ENCODE peak calls at places on chromosomes 12 and 14, in four cellular contexts. One of them, this sample, is unnamed.

GRCh38 chr12:18246057-18246456 is 15.3 kb upstream of the PIK3C2G start:
- DNase-seq in AG08395: no peak
- DNase-seq in ureter: no peak
- DNase-seq in glomerular endothelial cell: no peak
- DNase-seq in this sample: no peak

GRCh38 chr12:106739815-106740552 is 34.5 kb upstream of the RIC8B start:
- DNase-seq in glomerular endothelial cell: no peak
- DNase-seq in ureter: no peak
- DNase-seq in AG08395: peak
- DNase-seq in this sample: no peak

GRCh38 chr12:124422570-124423523 is 128.0 kb downstream of the RFLNA start:
- DNase-seq in glomerular endothelial cell: peak
- DNase-seq in AG08395: peak
- DNase-seq in ureter: peak
- DNase-seq in this sample: no peak

GRCh38 chr12:99772274-99772673 is 124.7 kb downstream of the GARIN6 start:
- DNase-seq in ureter: no peak
- DNase-seq in AG08395: no peak
- DNase-seq in glomerular endothelial cell: no peak
- DNase-seq in this sample: no peak

GRCh38 chr12:53695148-53696138 is 19.6 kb upstream of the ATP5MC2 start:
- DNase-seq in AG08395: peak
- DNase-seq in ureter: no peak
- DNase-seq in glomerular endothelial cell: no peak
- DNase-seq in this sample: no peak

GRCh38 chr14:100486025-100486828 is 101.0 kb downstream of the BEGAIN start:
- DNase-seq in ureter: no peak
- DNase-seq in glomerular endothelial cell: peak
- DNase-seq in AG08395: peak
- DNase-seq in this sample: peak

GRCh38 chr14:80988742-80989429 is 33.5 kb downstream of the TSHR start:
- DNase-seq in AG08395: no peak
- DNase-seq in glomerular endothelial cell: no peak
- DNase-seq in ureter: no peak
- DNase-seq in this sample: no peak

GRCh38 chr14:104337381-104337780 is 199.0 kb downstream of the KIF26A start:
- DNase-seq in ureter: peak
- DNase-seq in glomerular endothelial cell: no peak
- DNase-seq in AG08395: no peak
- DNase-seq in this sample: no peak

GRCh38 chr12:58176296-58176869 is 235.0 kb downstream of the ATP23 start:
- DNase-seq in AG08395: peak
- DNase-seq in glomerular endothelial cell: peak
- DNase-seq in ureter: no peak
- DNase-seq in this sample: no peak

GRCh38 chr14:68682166-68683103 is 110.4 kb downstream of the ZFP36L1 start:
- DNase-seq in glomerular endothelial cell: peak
- DNase-seq in AG08395: peak
- DNase-seq in ureter: no peak
- DNase-seq in this sample: no peak

GRCh38 chr12:53998174-53998899 is 1.6 kb upstream of the HOXC9 start:
- DNase-seq in AG08395: no peak
- DNase-seq in glomerular endothelial cell: no peak
- DNase-seq in ureter: no peak
- DNase-seq in this sample: no peak

GRCh38 chr12:117580718-117581062 is 219.3 kb upstream of the NOS1 start:
- DNase-seq in AG08395: peak
- DNase-seq in glomerular endothelial cell: no peak
- DNase-seq in ureter: no peak
- DNase-seq in this sample: no peak

GRCh38 chr14:39367387-39367751 is 64.9 kb downstream of the FBXO33 start:
- DNase-seq in glomerular endothelial cell: no peak
- DNase-seq in AG08395: no peak
- DNase-seq in ureter: no peak
- DNase-seq in this sample: no peak

GRCh38 chr12:89135976-89136634 is 216.2 kb downstream of the DUSP6 start:
- DNase-seq in glomerular endothelial cell: no peak
- DNase-seq in AG08395: peak
- DNase-seq in ureter: no peak
- DNase-seq in this sample: no peak

GRCh38 chr12:124501080-124501642 is 66.3 kb downstream of the NCOR2 start:
- DNase-seq in AG08395: no peak
- DNase-seq in ureter: no peak
- DNase-seq in glomerular endothelial cell: no peak
- DNase-seq in this sample: no peak

GRCh38 chr14:103220134-103220981 is 97.1 kb downstream of the TNFAIP2 start:
- DNase-seq in ureter: no peak
- DNase-seq in AG08395: no peak
- DNase-seq in glomerular endothelial cell: no peak
- DNase-seq in this sample: no peak

GRCh38 chr12:131908082-131908715 is 13.8 kb downstream of the ULK1 start:
- DNase-seq in ureter: no peak
- DNase-seq in glomerular endothelial cell: no peak
- DNase-seq in AG08395: no peak
- DNase-seq in this sample: no peak

GRCh38 chr12:53187145-53187899 is 6.6 kb upstream of the CSAD start:
- DNase-seq in glomerular endothelial cell: no peak
- DNase-seq in AG08395: no peak
- DNase-seq in ureter: no peak
- DNase-seq in this sample: no peak

GRCh38 chr12:93595336-93595735 is 22.9 kb downstream of the SOCS2 start:
- DNase-seq in glomerular endothelial cell: no peak
- DNase-seq in ureter: no peak
- DNase-seq in AG08395: no peak
- DNase-seq in this sample: no peak

GRCh38 chr12:51954465-51955361 is 3.2 kb downstream of the ACVR1B start:
- DNase-seq in AG08395: no peak
- DNase-seq in glomerular endothelial cell: no peak
- DNase-seq in ureter: no peak
- DNase-seq in this sample: no peak

GRCh38 chr12:1920971-1921370 is 2.5 kb upstream of the CACNA2D4 start:
- DNase-seq in AG08395: no peak
- DNase-seq in ureter: no peak
- DNase-seq in glomerular endothelial cell: no peak
- DNase-seq in this sample: no peak

GRCh38 chr12:127081058-127081457 is 1185.9 kb upstream of the TMEM132C start:
- DNase-seq in glomerular endothelial cell: no peak
- DNase-seq in ureter: no peak
- DNase-seq in AG08395: no peak
- DNase-seq in this sample: no peak

GRCh38 chr14:23361320-23361719 is 3.7 kb downstream of the EFS start:
- DNase-seq in glomerular endothelial cell: no peak
- DNase-seq in AG08395: peak
- DNase-seq in ureter: no peak
- DNase-seq in this sample: no peak

GRCh38 chr12:127761880-127762279 is 505.1 kb upstream of the TMEM132C start:
- DNase-seq in AG08395: no peak
- DNase-seq in ureter: no peak
- DNase-seq in glomerular endothelial cell: no peak
- DNase-seq in this sample: no peak

GRCh38 chr12:92503029-92503931 is 199.5 kb upstream of the PLEKHG7 start:
- DNase-seq in glomerular endothelial cell: no peak
- DNase-seq in ureter: no peak
- DNase-seq in AG08395: no peak
- DNase-seq in this sample: no peak

GRCh38 chr12:93777249-93777648 is 100.1 kb downstream of the CRADD start:
- DNase-seq in glomerular endothelial cell: no peak
- DNase-seq in ureter: no peak
- DNase-seq in AG08395: no peak
- DNase-seq in this sample: no peak

GRCh38 chr12:53719649-53720048 is 7.6 kb downstream of the CALCOCO1 start:
- DNase-seq in ureter: no peak
- DNase-seq in AG08395: no peak
- DNase-seq in glomerular endothelial cell: no peak
- DNase-seq in this sample: no peak

GRCh38 chr12:19507823-19508222 is 68.5 kb downstream of the AEBP2 start:
- DNase-seq in AG08395: peak
- DNase-seq in glomerular endothelial cell: no peak
- DNase-seq in ureter: no peak
- DNase-seq in this sample: no peak

GRCh38 chr14:85313801-85314207 is 216.1 kb upstream of the FLRT2 start:
- DNase-seq in ureter: no peak
- DNase-seq in glomerular endothelial cell: no peak
- DNase-seq in AG08395: no peak
- DNase-seq in this sample: no peak

This sample was measured in immature natural killer cell.